ENCODE peak calls at places on chromosomes 13 and 19, in seven cellular contexts. G, J, L, V, Y, N and D are unnamed samples.

GRCh38 chr19:17296278-17296677 is 6.9 kb downstream of the ABHD8 start:
- DNase-seq in N (no peak), G (no peak), L (no peak), Y (peak), J (no peak), V (no peak), D (no peak)

GRCh38 chr19:17848598-17849292 is 963 bp upstream of the JAK3 start:
- DNase-seq in N (no peak), L (no peak), G (no peak), J (no peak), V (no peak), Y (no peak), D (no peak)

GRCh38 chr19:49395581-49396407 is 7.7 kb downstream of the KASH5 start:
- DNase-seq in N (peak), J (no peak), L (no peak), Y (no peak), G (no peak), V (no peak), D (no peak)

GRCh38 chr19:29040951-29041350 is 172.0 kb downstream of the UQCRFS1 start:
- DNase-seq in G (no peak), Y (no peak), N (no peak), J (no peak), V (no peak), L (no peak), D (no peak)

GRCh38 chr13:49976314-49977258 is 20.3 kb upstream of the TRIM13 start:
- DNase-seq in J (peak), L (peak), G (peak), N (peak), Y (peak), V (peak), D (peak)

GRCh38 chr19:48858984-48859710 is 9.3 kb downstream of the PLEKHA4 start:
- DNase-seq in J (no peak), V (no peak), L (peak), Y (no peak), N (peak), G (no peak), D (peak)

GRCh38 chr19:42292042-42292960 is 9.6 kb upstream of the PRR19 start:
- DNase-seq in J (no peak), N (no peak), G (no peak), L (no peak), V (no peak), Y (no peak), D (no peak)

GRCh38 chr19:29873024-29873800 is 61.4 kb downstream of the CCNE1 start:
- DNase-seq in N (peak), L (peak), J (no peak), Y (no peak), V (no peak), G (no peak), D (peak)

GRCh38 chr13:46181799-46182490 is at the start of gene LCP1:
- DNase-seq in V (no peak), N (no peak), Y (no peak), J (no peak), G (no peak), L (peak), D (peak)

GRCh38 chr13:25300861-25301346 is 521 bp upstream of the NUP58 start:
- DNase-seq in N (peak), Y (peak), L (peak), J (no peak), G (no peak), V (no peak), D (no peak)

GRCh38 chr13:20969182-20969581 is 66.6 kb upstream of the XPO4 start:
- DNase-seq in N (no peak), V (no peak), J (no peak), G (no peak), Y (peak), L (no peak), D (no peak)

GRCh38 chr13:20702945-20703784 is at the start of gene IL17D:
- DNase-seq in L (peak), J (no peak), V (no peak), Y (no peak), G (no peak), N (peak), D (no peak)

GRCh38 chr13:98539655-98540054 is 37.3 kb downstream of the STK24 start:
- DNase-seq in Y (peak), L (no peak), N (no peak), J (no peak), G (no peak), V (peak), D (no peak)

GRCh38 chr19:58399903-58400637 is 4.6 kb downstream of the RNF225 start:
- DNase-seq in V (no peak), G (no peak), N (no peak), L (no peak), Y (no peak), J (no peak), D (no peak)

GRCh38 chr19:50910722-50911121 is 473 bp downstream of the KLK4 start:
- DNase-seq in N (no peak), V (no peak), L (no peak), Y (no peak), G (no peak), J (no peak), D (no peak)

GRCh38 chr13:33259296-33259695 is 26.3 kb downstream of the STARD13 start:
- DNase-seq in N (no peak), G (no peak), L (no peak), V (no peak), J (no peak), Y (peak), D (no peak)

GRCh38 chr19:7673995-7674667 is 2.8 kb upstream of the MCEMP1 start:
- DNase-seq in N (peak), L (no peak), Y (peak), G (no peak), V (peak), J (peak), D (peak)

GRCh38 chr19:8487137-8487851 is 15.1 kb downstream of the PRAM1 start:
- DNase-seq in N (peak), J (peak), G (no peak), L (peak), V (no peak), Y (no peak), D (peak)

GRCh38 chr19:47998800-47999199 is 4.4 kb downstream of the ELSPBP1 start:
- DNase-seq in Y (no peak), N (no peak), L (no peak), V (no peak), G (no peak), J (no peak), D (no peak)

GRCh38 chr13:111597041-111598017 is 276.9 kb downstream of the TEX29 start:
- DNase-seq in N (no peak), G (no peak), V (no peak), L (no peak), J (no peak), Y (no peak), D (no peak)

GRCh38 chr19:14369399-14370168 is 11.7 kb upstream of the ADGRE5 start:
- DNase-seq in N (no peak), J (no peak), Y (peak), V (no peak), G (no peak), L (peak), D (peak)

GRCh38 chr19:41230067-41230857 is 11.2 kb downstream of the AXL start:
- DNase-seq in N (no peak), Y (peak), J (no peak), G (no peak), V (no peak), L (no peak), D (no peak)

GRCh38 chr13:23960566-23961156 is 63.4 kb upstream of the C1QTNF9B start:
- DNase-seq in Y (peak), L (no peak), V (no peak), G (no peak), J (no peak), N (no peak), D (no peak)

GRCh38 chr13:85266771-85267170 is 532.4 kb downstream of the SLITRK6 start:
- DNase-seq in L (no peak), Y (no peak), G (no peak), N (no peak), V (no peak), J (no peak), D (no peak)

GRCh38 chr19:16381756-16382401 is 57.3 kb downstream of the KLF2 start:
- DNase-seq in G (no peak), V (no peak), N (no peak), Y (peak), J (peak), L (no peak), D (no peak)

GRCh38 chr19:21463449-21464105 is 41.8 kb upstream of the ZNF429 start:
- DNase-seq in J (no peak), Y (no peak), N (peak), G (peak), L (no peak), V (no peak), D (no peak)

GRCh38 chr13:43684947-43685725 is 101.6 kb downstream of the ENOX1 start:
- DNase-seq in V (no peak), N (no peak), L (no peak), J (no peak), Y (no peak), G (peak), D (no peak)

GRCh38 chr13:42760949-42761348 is 20.4 kb upstream of the FAM216B start:
- DNase-seq in G (no peak), J (no peak), N (no peak), V (no peak), L (no peak), Y (peak), D (no peak)

GRCh38 chr19:42140125-42140754 is 8.0 kb upstream of the POU2F2 start:
- DNase-seq in G (peak), Y (peak), V (no peak), N (peak), J (peak), L (peak), D (peak)

GRCh38 chr13:50842711-50843255 is 709 bp downstream of the DLEU7 start:
- DNase-seq in L (no peak), G (no peak), V (no peak), Y (no peak), J (no peak), N (no peak), D (no peak)

GRCh38 chr19:29528350-29528945 is 2.7 kb downstream of the VSTM2B start:
- DNase-seq in N (no peak), V (peak), J (peak), Y (peak), L (peak), G (peak), D (no peak)

GRCh38 chr19:9528757-9529336 is 9.6 kb downstream of the ZNF426 start:
- DNase-seq in G (no peak), L (no peak), Y (peak), N (no peak), V (no peak), J (no peak), D (no peak)

GRCh38 chr13:86585826-86586225 is 786.6 kb upstream of the SLITRK6 start:
- DNase-seq in G (no peak), V (no peak), Y (peak), L (no peak), N (no peak), J (peak), D (no peak)

GRCh38 chr19:12938536-12939291 is at the start of gene CALR:
- DNase-seq in Y (peak), G (no peak), L (peak), V (no peak), J (no peak), N (no peak), D (no peak)

GRCh38 chr19:42225718-42226292 is 5.7 kb downstream of the ZNF526 start:
- DNase-seq in L (no peak), Y (no peak), G (no peak), V (no peak), N (no peak), J (no peak), D (no peak)

GRCh38 chr13:96052655-96053002 is 572 bp downstream of the UGGT2 start:
- DNase-seq in G (peak), J (no peak), L (no peak), V (no peak), Y (peak), N (no peak), D (no peak)

GRCh38 chr19:21590868-21591267 is 85.5 kb downstream of the ZNF429 start:
- DNase-seq in N (no peak), Y (no peak), V (no peak), J (no peak), G (no peak), L (no peak), D (no peak)

GRCh38 chr13:43339843-43340550 is 316.6 kb downstream of the DNAJC15 start:
- DNase-seq in L (no peak), N (no peak), Y (peak), J (no peak), G (no peak), V (no peak), D (no peak)

GRCh38 chr19:17703823-17704463 is 15.3 kb upstream of the MAP1S start:
- DNase-seq in L (peak), G (no peak), N (peak), Y (peak), V (no peak), J (peak), D (peak)

GRCh38 chr19:38592940-38593339 is 24.8 kb downstream of the MAP4K1 start:
- DNase-seq in J (no peak), N (no peak), V (no peak), Y (no peak), L (no peak), G (no peak), D (no peak)
- TF ChIP-seq CTCF in J (no peak), N (no peak), V (no peak), Y (no peak), L (no peak), G (no peak), D (no peak)

DNA sequence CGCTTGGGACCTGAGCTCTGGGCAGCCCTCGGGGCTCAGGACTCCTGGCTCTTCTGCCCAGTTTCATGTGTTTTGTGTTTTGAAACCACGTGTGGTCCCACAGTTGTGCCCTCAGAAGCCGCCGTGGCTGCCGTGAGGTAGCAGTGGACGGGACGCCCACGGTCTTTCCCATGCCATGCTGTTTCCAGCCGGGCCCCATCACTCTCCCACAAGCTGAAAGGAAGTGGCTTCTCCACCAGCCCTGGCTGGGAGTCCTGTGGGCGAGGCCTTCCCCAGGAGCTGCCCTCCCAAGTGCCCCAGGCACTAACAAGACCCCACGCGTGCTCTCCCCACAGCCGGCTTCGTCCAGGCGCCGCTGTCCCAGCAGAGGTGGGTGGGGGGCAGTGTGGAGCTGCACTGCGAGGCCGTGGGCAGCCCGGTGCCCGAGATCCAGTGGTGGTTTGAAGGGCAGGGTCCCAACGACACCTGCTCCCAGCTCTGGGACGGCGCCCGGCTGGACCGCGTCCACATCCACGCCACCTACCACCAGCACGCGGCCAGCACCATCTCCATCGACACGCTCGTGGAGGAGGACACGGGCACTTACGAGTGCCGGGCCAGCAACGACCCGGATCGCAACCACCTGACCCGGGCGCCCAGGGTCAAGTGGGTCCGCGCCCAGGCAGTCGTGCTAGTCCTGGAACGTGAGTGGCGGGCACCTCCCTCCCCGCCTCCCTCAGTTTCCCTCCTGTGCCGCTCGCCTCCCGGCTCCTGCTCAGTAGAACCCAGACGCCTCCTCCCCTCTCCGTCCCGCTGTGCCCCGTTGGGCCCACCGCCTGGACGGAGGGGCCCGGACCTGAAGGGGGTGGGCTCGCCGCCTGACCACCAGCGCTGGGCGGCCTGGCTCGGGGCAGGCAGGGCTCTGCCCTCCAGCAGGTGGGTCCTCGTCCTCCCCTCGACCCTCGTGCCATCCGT is 5.3 kb downstream of the BSG start:
- DNase-seq in J (no peak), V (no peak), Y (no peak), G (no peak), N (no peak), L (no peak), D (no peak)
- TF ChIP-seq CTCF in J (no peak), V (no peak), Y (no peak), G (peak), N (no peak), L (no peak), D (no peak)

DNA sequence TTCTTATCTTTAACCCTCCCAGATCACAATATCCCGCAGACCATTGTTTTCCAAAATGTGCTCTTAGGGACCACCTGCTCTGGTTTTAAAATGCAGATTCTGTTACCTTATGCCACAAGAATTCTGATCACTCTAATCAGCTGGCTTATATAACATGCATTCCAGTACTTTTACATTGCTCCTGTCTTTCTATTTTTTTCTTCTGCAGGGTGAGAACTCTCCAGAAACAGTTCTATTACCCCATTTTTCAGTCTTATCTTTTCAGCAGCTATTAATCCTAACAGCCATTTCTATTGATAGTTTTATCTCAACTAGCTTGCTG is 2.8 kb downstream of the ITM2B start:
- DNase-seq in Y (no peak), J (no peak), G (no peak), N (no peak), L (no peak), V (no peak), D (no peak)
- TF ChIP-seq CTCF in Y (no peak), J (no peak), G (no peak), N (no peak), L (no peak), V (no peak), D (no peak)

GRCh38 chr13:52345048-52345447 is 60.9 kb downstream of the THSD1 start:
- DNase-seq in Y (peak), V (no peak), N (no peak), G (no peak), L (no peak), J (no peak), D (no peak)

GRCh38 chr13:52348081-52348480 is 57.9 kb downstream of the THSD1 start:
- DNase-seq in Y (peak), N (no peak), L (no peak), V (peak), J (no peak), G (peak), D (no peak)

GRCh38 chr13:52353116-52353718 is 52.8 kb downstream of the THSD1 start:
- DNase-seq in L (no peak), N (no peak), J (no peak), Y (peak), V (no peak), G (no peak), D (no peak)

GRCh38 chr13:52345631-52346251 is 60.2 kb downstream of the THSD1 start:
- DNase-seq in J (no peak), G (no peak), L (no peak), N (no peak), Y (no peak), V (no peak), D (no peak)

DNA sequence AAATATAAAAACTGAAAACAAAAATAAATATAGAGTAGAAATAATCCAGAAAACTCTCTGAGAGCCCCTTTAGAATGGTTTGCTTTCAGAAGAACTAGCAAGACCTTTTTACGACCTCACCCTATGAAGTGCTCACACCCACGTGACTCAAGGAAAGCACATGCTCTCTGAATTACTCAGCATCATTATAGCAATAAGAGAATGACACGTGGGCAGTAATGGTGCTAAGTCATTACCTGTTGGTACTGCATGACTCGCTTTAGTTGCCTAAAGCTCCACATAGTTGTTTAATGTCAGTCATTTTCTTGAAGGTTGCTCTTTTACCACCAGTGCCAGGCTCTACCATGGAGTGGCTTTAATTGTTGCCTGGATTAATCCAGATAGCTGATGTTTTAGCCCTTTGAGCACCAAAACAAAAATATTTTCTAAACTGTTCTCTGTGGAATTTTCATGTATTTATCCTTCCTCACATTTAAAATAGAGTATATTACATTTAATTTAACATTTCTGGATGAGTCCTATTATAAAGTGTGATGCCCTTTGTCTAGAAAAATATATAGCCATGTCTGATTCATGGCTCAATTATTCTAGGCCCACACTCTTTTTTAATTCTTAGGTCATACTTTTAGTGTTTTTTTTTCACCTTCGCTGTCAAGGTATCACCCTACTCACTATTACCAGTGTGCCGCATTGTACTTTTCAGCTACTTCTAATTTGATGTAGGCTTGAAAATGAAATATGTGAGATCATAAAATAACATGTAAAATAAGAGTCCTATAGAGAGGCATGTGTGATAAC is 56.8 kb downstream of the THSD1 start:
- DNase-seq in G (peak), Y (peak), J (no peak), V (peak), L (no peak), N (no peak), D (no peak)
- TF ChIP-seq CTCF in G (no peak), Y (no peak), J (no peak), V (no peak), L (no peak), N (no peak), D (no peak)

GRCh38 chr19:46824887-46825730 is 25.5 kb downstream of the AP2S1 start:
- DNase-seq in J (no peak), G (no peak), Y (peak), L (no peak), V (no peak), N (peak), D (peak)
- TF ChIP-seq CTCF in J (no peak), G (no peak), Y (no peak), L (no peak), V (no peak), N (no peak), D (no peak)

GRCh38 chr13:30804474-30804873 is 69.1 kb downstream of the ALOX5AP start:
- DNase-seq in V (no peak), G (no peak), L (no peak), N (no peak), Y (no peak), J (no peak), D (no peak)
- TF ChIP-seq CTCF in V (peak), G (peak), L (no peak), N (no peak), Y (peak), J (no peak), D (no peak)